ENCODE peak calls at places on chromosomes 2 and 18, in nine cellular contexts. N is sigmoid colon; Z is kidney; F is ecto neural progenitor cell; T is stimulated activated CD8-positive, alpha-beta memory T cell treated with anti-CD3 and anti-CD28 coated beads, Interleukin-15, amount 100 ng/mL, for 48 hours; U is AG04450; Y is GM18507; O is mesendoderm; A is Calu3. W is an unnamed sample.

GRCh38 chr18:48027401-48027931 is 97.0 kb upstream of the SMAD2 start:
- DNase-seq in N (peak; percentile 59), Z (peak; percentile 77), F (no peak), T (no peak), U (no peak), Y (no peak), O (peak; percentile 51), A (no peak), W (peak; percentile 89)

GRCh38 chr2:238263204-238264071 is 23.6 kb upstream of the HES6 start:
- DNase-seq in N (peak; percentile 96), Z (peak; percentile 96), F (peak; percentile 87), T (peak; percentile 36), U (peak; percentile 88), Y (peak; percentile 40), O (peak; percentile 94), A (peak; percentile 83), W (peak; percentile 98)

GRCh38 chr2:64143154-64144056 is 815 bp downstream of the PELI1 start:
- DNase-seq in N (peak; percentile 66), Z (no peak), F (no peak), T (no peak), U (no peak), Y (no peak), O (peak; percentile 52), A (peak; percentile 29), W (no peak)

GRCh38 chr18:48391863-48392262 is 17.3 kb downstream of the ZBTB7C start:
- DNase-seq in N (no peak), Z (no peak), F (peak; percentile 19), T (no peak), U (no peak), Y (no peak), O (no peak), A (no peak), W (no peak)

GRCh38 chr2:173584676-173585453 is 230.2 kb downstream of the CDCA7 start:
- DNase-seq in N (no peak), Z (no peak), F (no peak), T (no peak), U (no peak), Y (no peak), O (no peak), A (no peak), W (no peak)

GRCh38 chr2:170481201-170481600 is 233.9 kb upstream of the SP5 start:
- DNase-seq in N (no peak), Z (no peak), F (no peak), T (no peak), U (no peak), Y (no peak), O (no peak), A (no peak), W (no peak)

GRCh38 chr2:75204833-75205232 is 5.5 kb upstream of the TACR1 start:
- DNase-seq in N (no peak), Z (no peak), F (no peak), T (no peak), U (no peak), Y (no peak), O (no peak), A (no peak), W (no peak)

GRCh38 chr18:11761553-11761952 is 72.5 kb downstream of the GNAL start:
- DNase-seq in N (no peak), Z (no peak), F (no peak), T (no peak), U (no peak), Y (no peak), O (peak; percentile 57), A (no peak), W (no peak)